ENCODE peak calls at places on chromosomes 6 and 20, in eight cellular contexts. One of them, this sample, is unnamed. For H3K4me1, the result is how much of the 10 kb centered on the place peaks cover.

GRCh38 chr6:43061861-43062260 is 2.4 kb downstream of the KLC4 start:
- DNase-seq in CD8-positive, alpha-beta T cell: no peak
- DNase-seq in lower lobe of right lung: no peak
- DNase-seq in heart right ventricle: no peak
- DNase-seq in A673: no peak
- DNase-seq in cardiac muscle cell: no peak
- DNase-seq in psoas muscle: no peak
- DNase-seq in neural progenitor cell: no peak
- DNase-seq in this sample: no peak

GRCh38 chr20:63739129-63740069 is at the start of gene SLC2A4RG:
- DNase-seq in CD8-positive, alpha-beta T cell: peak
- DNase-seq in lower lobe of right lung: peak
- DNase-seq in heart right ventricle: peak
- DNase-seq in A673: peak
- DNase-seq in cardiac muscle cell: peak
- DNase-seq in psoas muscle: peak
- DNase-seq in neural progenitor cell: peak
- DNase-seq in this sample: peak

GRCh38 chr6:138088307-138088744 is 18.9 kb downstream of the PERP start:
- DNase-seq in CD8-positive, alpha-beta T cell: no peak
- DNase-seq in lower lobe of right lung: no peak
- DNase-seq in heart right ventricle: no peak
- DNase-seq in A673: peak
- DNase-seq in cardiac muscle cell: no peak
- DNase-seq in psoas muscle: no peak
- DNase-seq in neural progenitor cell: no peak
- DNase-seq in this sample: no peak

GRCh38 chr6:34912715-34913464 is 23.8 kb downstream of the ANKS1A start:
- DNase-seq in CD8-positive, alpha-beta T cell: no peak
- DNase-seq in lower lobe of right lung: no peak
- DNase-seq in heart right ventricle: no peak
- DNase-seq in A673: no peak
- DNase-seq in cardiac muscle cell: no peak
- DNase-seq in psoas muscle: no peak
- DNase-seq in neural progenitor cell: no peak
- DNase-seq in this sample: no peak

GRCh38 chr20:63177134-63177784 is 38.7 kb downstream of the YTHDF1 start:
- DNase-seq in CD8-positive, alpha-beta T cell: no peak
- DNase-seq in lower lobe of right lung: no peak
- DNase-seq in heart right ventricle: no peak
- DNase-seq in A673: peak
- DNase-seq in cardiac muscle cell: no peak
- DNase-seq in psoas muscle: no peak
- DNase-seq in neural progenitor cell: peak
- DNase-seq in this sample: no peak

GRCh38 chr6:21240709-21241108 is 352.8 kb upstream of the SOX4 start:
- DNase-seq in CD8-positive, alpha-beta T cell: no peak
- DNase-seq in lower lobe of right lung: no peak
- DNase-seq in heart right ventricle: no peak
- DNase-seq in A673: no peak
- DNase-seq in cardiac muscle cell: no peak
- DNase-seq in psoas muscle: no peak
- DNase-seq in neural progenitor cell: no peak
- DNase-seq in this sample: no peak

GRCh38 chr20:11064946-11065345 is 391.1 kb upstream of the JAG1 start:
- DNase-seq in CD8-positive, alpha-beta T cell: no peak
- DNase-seq in lower lobe of right lung: no peak
- DNase-seq in heart right ventricle: no peak
- DNase-seq in A673: no peak
- DNase-seq in cardiac muscle cell: no peak
- DNase-seq in psoas muscle: no peak
- DNase-seq in neural progenitor cell: no peak
- DNase-seq in this sample: no peak

GRCh38 chr6:134636221-134636830 is 313.6 kb downstream of the ALDH8A1 start:
- DNase-seq in CD8-positive, alpha-beta T cell: no peak
- DNase-seq in lower lobe of right lung: no peak
- DNase-seq in heart right ventricle: no peak
- DNase-seq in A673: peak
- DNase-seq in cardiac muscle cell: no peak
- DNase-seq in psoas muscle: no peak
- DNase-seq in neural progenitor cell: no peak
- DNase-seq in this sample: no peak

GRCh38 chr20:31869942-31870702 is at the start of the genes DUSP15 and TTLL9:
- DNase-seq in CD8-positive, alpha-beta T cell: no peak
- DNase-seq in lower lobe of right lung: peak
- DNase-seq in heart right ventricle: peak
- DNase-seq in A673: no peak
- DNase-seq in cardiac muscle cell: peak
- DNase-seq in psoas muscle: no peak
- DNase-seq in neural progenitor cell: peak
- DNase-seq in this sample: peak

GRCh38 chr6:36334343-36334742 is 2.3 kb downstream of the BNIP5 start:
- DNase-seq in CD8-positive, alpha-beta T cell: no peak
- DNase-seq in lower lobe of right lung: no peak
- DNase-seq in heart right ventricle: no peak
- DNase-seq in A673: no peak
- DNase-seq in cardiac muscle cell: no peak
- DNase-seq in psoas muscle: no peak
- DNase-seq in neural progenitor cell: no peak
- DNase-seq in this sample: no peak

GRCh38 chr6:143549630-143550268 is 38.2 kb upstream of the FUCA2 start:
- DNase-seq in CD8-positive, alpha-beta T cell: no peak
- DNase-seq in lower lobe of right lung: no peak
- DNase-seq in heart right ventricle: no peak
- DNase-seq in A673: no peak
- DNase-seq in cardiac muscle cell: no peak
- DNase-seq in psoas muscle: no peak
- DNase-seq in neural progenitor cell: no peak
- DNase-seq in this sample: no peak

GRCh38 chr6:45104429-45104828 is 223.7 kb upstream of the RUNX2 start:
- DNase-seq in CD8-positive, alpha-beta T cell: no peak
- DNase-seq in lower lobe of right lung: no peak
- DNase-seq in heart right ventricle: no peak
- DNase-seq in A673: no peak
- DNase-seq in cardiac muscle cell: no peak
- DNase-seq in psoas muscle: no peak
- DNase-seq in neural progenitor cell: no peak
- DNase-seq in this sample: no peak

GRCh38 chr20:801678-802077 is 31.8 kb upstream of the FAM110A start:
- DNase-seq in CD8-positive, alpha-beta T cell: no peak
- DNase-seq in lower lobe of right lung: no peak
- DNase-seq in heart right ventricle: no peak
- DNase-seq in A673: no peak
- DNase-seq in cardiac muscle cell: no peak
- DNase-seq in psoas muscle: no peak
- DNase-seq in neural progenitor cell: no peak
- DNase-seq in this sample: no peak

GRCh38 chr20:41287327-41287726 is 30.2 kb downstream of the ZHX3 start:
- DNase-seq in CD8-positive, alpha-beta T cell: no peak
- DNase-seq in lower lobe of right lung: no peak
- DNase-seq in heart right ventricle: no peak
- DNase-seq in A673: no peak
- DNase-seq in cardiac muscle cell: no peak
- DNase-seq in psoas muscle: no peak
- DNase-seq in neural progenitor cell: no peak
- DNase-seq in this sample: no peak

GRCh38 chr20:37880726-37881591 is 22.0 kb upstream of the VSTM2L start:
- DNase-seq in CD8-positive, alpha-beta T cell: no peak
- DNase-seq in lower lobe of right lung: no peak
- DNase-seq in heart right ventricle: peak
- DNase-seq in A673: peak
- DNase-seq in cardiac muscle cell: peak
- DNase-seq in psoas muscle: peak
- DNase-seq in neural progenitor cell: no peak
- DNase-seq in this sample: peak

GRCh38 chr20:1434571-1435336 is 31.9 kb downstream of the NSFL1C start:
- DNase-seq in CD8-positive, alpha-beta T cell: peak
- DNase-seq in lower lobe of right lung: no peak
- DNase-seq in heart right ventricle: peak
- DNase-seq in A673: no peak
- DNase-seq in cardiac muscle cell: no peak
- DNase-seq in psoas muscle: no peak
- DNase-seq in neural progenitor cell: no peak
- DNase-seq in this sample: no peak

GRCh38 chr20:50286609-50287008 is 96.0 kb downstream of the CEBPB start:
- DNase-seq in CD8-positive, alpha-beta T cell: no peak
- DNase-seq in lower lobe of right lung: no peak
- DNase-seq in heart right ventricle: peak
- DNase-seq in A673: no peak
- DNase-seq in cardiac muscle cell: no peak
- DNase-seq in psoas muscle: peak
- DNase-seq in neural progenitor cell: no peak
- DNase-seq in this sample: no peak

GRCh38 chr6:131410785-131411184 is 162.2 kb upstream of the ARG1 start:
- DNase-seq in CD8-positive, alpha-beta T cell: no peak
- DNase-seq in lower lobe of right lung: no peak
- DNase-seq in heart right ventricle: no peak
- DNase-seq in A673: no peak
- DNase-seq in cardiac muscle cell: no peak
- DNase-seq in psoas muscle: no peak
- DNase-seq in neural progenitor cell: no peak
- DNase-seq in this sample: no peak

GRCh38 chr20:56689852-56690485 is 60.9 kb downstream of the TFAP2C start:
- DNase-seq in CD8-positive, alpha-beta T cell: no peak
- DNase-seq in lower lobe of right lung: no peak
- DNase-seq in heart right ventricle: no peak
- DNase-seq in A673: no peak
- DNase-seq in cardiac muscle cell: no peak
- DNase-seq in psoas muscle: no peak
- DNase-seq in neural progenitor cell: no peak
- DNase-seq in this sample: no peak

GRCh38 chr6:119065382-119065781 is 13.1 kb downstream of the FAM184A start:
- DNase-seq in CD8-positive, alpha-beta T cell: no peak
- DNase-seq in lower lobe of right lung: no peak
- DNase-seq in heart right ventricle: no peak
- DNase-seq in A673: no peak
- DNase-seq in cardiac muscle cell: no peak
- DNase-seq in psoas muscle: no peak
- DNase-seq in neural progenitor cell: no peak
- DNase-seq in this sample: no peak

GRCh38 chr20:38114353-38114791 is 50.7 kb downstream of the TGM2 start:
- DNase-seq in CD8-positive, alpha-beta T cell: no peak
- DNase-seq in lower lobe of right lung: no peak
- DNase-seq in heart right ventricle: peak
- DNase-seq in A673: no peak
- DNase-seq in cardiac muscle cell: no peak
- DNase-seq in psoas muscle: no peak
- DNase-seq in neural progenitor cell: no peak
- DNase-seq in this sample: no peak

GRCh38 chr6:56537223-56537770 is 105.4 kb downstream of the DST start:
- DNase-seq in CD8-positive, alpha-beta T cell: no peak
- DNase-seq in lower lobe of right lung: no peak
- DNase-seq in heart right ventricle: no peak
- DNase-seq in A673: no peak
- DNase-seq in cardiac muscle cell: no peak
- DNase-seq in psoas muscle: no peak
- DNase-seq in neural progenitor cell: no peak
- DNase-seq in this sample: no peak
- H3K4me1 ChIP-seq in CD8-positive, alpha-beta T cell: under half
- H3K4me1 ChIP-seq in lower lobe of right lung: under half
- H3K4me1 ChIP-seq in heart right ventricle: half or more
- H3K4me1 ChIP-seq in A673: under half
- H3K4me1 ChIP-seq in cardiac muscle cell: under half
- H3K4me1 ChIP-seq in psoas muscle: half or more
- H3K4me1 ChIP-seq in neural progenitor cell: under half
- H3K4me1 ChIP-seq in this sample: under half

GRCh38 chr20:51452091-51452613 is 90.4 kb downstream of the NFATC2 start:
- DNase-seq in CD8-positive, alpha-beta T cell: no peak
- DNase-seq in lower lobe of right lung: no peak
- DNase-seq in heart right ventricle: no peak
- DNase-seq in A673: no peak
- DNase-seq in cardiac muscle cell: no peak
- DNase-seq in psoas muscle: no peak
- DNase-seq in neural progenitor cell: no peak
- DNase-seq in this sample: no peak

GRCh38 chr20:51449498-51450220 is 92.9 kb downstream of the NFATC2 start:
- DNase-seq in CD8-positive, alpha-beta T cell: no peak
- DNase-seq in lower lobe of right lung: no peak
- DNase-seq in heart right ventricle: no peak
- DNase-seq in A673: no peak
- DNase-seq in cardiac muscle cell: no peak
- DNase-seq in psoas muscle: no peak
- DNase-seq in neural progenitor cell: no peak
- DNase-seq in this sample: no peak

GRCh38 chr20:51451484-51451883 is 91.0 kb downstream of the NFATC2 start:
- DNase-seq in CD8-positive, alpha-beta T cell: no peak
- DNase-seq in lower lobe of right lung: no peak
- DNase-seq in heart right ventricle: no peak
- DNase-seq in A673: no peak
- DNase-seq in cardiac muscle cell: no peak
- DNase-seq in psoas muscle: no peak
- DNase-seq in neural progenitor cell: no peak
- DNase-seq in this sample: no peak

GRCh38 chr20:51450221-51450712 is 92.3 kb downstream of the NFATC2 start:
- DNase-seq in CD8-positive, alpha-beta T cell: no peak
- DNase-seq in lower lobe of right lung: no peak
- DNase-seq in heart right ventricle: no peak
- DNase-seq in A673: no peak
- DNase-seq in cardiac muscle cell: no peak
- DNase-seq in psoas muscle: no peak
- DNase-seq in neural progenitor cell: no peak
- DNase-seq in this sample: peak

DNA sequence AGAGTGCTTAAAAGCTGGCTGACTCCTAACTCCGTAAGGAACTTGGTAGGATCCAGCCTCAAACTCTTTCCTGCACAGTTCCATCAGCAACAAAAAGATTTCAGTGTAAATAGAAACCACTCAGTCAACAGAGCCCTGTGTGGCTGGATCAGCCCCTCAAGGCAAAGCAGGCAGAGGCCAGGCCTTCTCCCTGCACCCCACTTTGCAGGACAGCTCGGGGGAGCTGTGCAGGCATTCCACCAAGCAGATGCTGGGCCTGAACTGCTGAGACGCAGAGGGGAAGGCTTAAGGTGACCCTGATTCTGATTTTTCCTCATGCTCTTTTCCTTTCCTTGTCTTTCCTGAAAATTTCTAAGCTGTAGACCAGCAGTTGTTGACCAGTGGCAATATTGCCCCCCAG is 91.5 kb downstream of the NFATC2 start:
- DNase-seq in CD8-positive, alpha-beta T cell: no peak
- DNase-seq in lower lobe of right lung: no peak
- DNase-seq in heart right ventricle: no peak
- DNase-seq in A673: no peak
- DNase-seq in cardiac muscle cell: no peak
- DNase-seq in psoas muscle: no peak
- DNase-seq in neural progenitor cell: no peak
- DNase-seq in this sample: no peak
- H3K4me1 ChIP-seq in CD8-positive, alpha-beta T cell: under half
- H3K4me1 ChIP-seq in lower lobe of right lung: under half
- H3K4me1 ChIP-seq in heart right ventricle: half or more
- H3K4me1 ChIP-seq in A673: under half
- H3K4me1 ChIP-seq in cardiac muscle cell: under half
- H3K4me1 ChIP-seq in psoas muscle: under half
- H3K4me1 ChIP-seq in neural progenitor cell: under half
- H3K4me1 ChIP-seq in this sample: under half

GRCh38 chr20:33281550-33282146 is 1.4 kb upstream of the BPIFB1 start:
- DNase-seq in CD8-positive, alpha-beta T cell: no peak
- DNase-seq in lower lobe of right lung: no peak
- DNase-seq in heart right ventricle: no peak
- DNase-seq in A673: no peak
- DNase-seq in cardiac muscle cell: no peak
- DNase-seq in psoas muscle: no peak
- DNase-seq in neural progenitor cell: no peak
- DNase-seq in this sample: no peak
- H3K4me1 ChIP-seq in CD8-positive, alpha-beta T cell: under half
- H3K4me1 ChIP-seq in lower lobe of right lung: under half
- H3K4me1 ChIP-seq in heart right ventricle: under half
- H3K4me1 ChIP-seq in A673: under half
- H3K4me1 ChIP-seq in cardiac muscle cell: under half
- H3K4me1 ChIP-seq in psoas muscle: under half
- H3K4me1 ChIP-seq in neural progenitor cell: under half
- H3K4me1 ChIP-seq in this sample: under half

GRCh38 chr20:48735112-48735511 is 92.7 kb downstream of the PREX1 start:
- DNase-seq in CD8-positive, alpha-beta T cell: no peak
- DNase-seq in lower lobe of right lung: no peak
- DNase-seq in heart right ventricle: no peak
- DNase-seq in A673: no peak
- DNase-seq in cardiac muscle cell: no peak
- DNase-seq in psoas muscle: no peak
- DNase-seq in neural progenitor cell: no peak
- DNase-seq in this sample: no peak
- H3K4me1 ChIP-seq in CD8-positive, alpha-beta T cell: half or more
- H3K4me1 ChIP-seq in lower lobe of right lung: half or more
- H3K4me1 ChIP-seq in heart right ventricle: half or more
- H3K4me1 ChIP-seq in A673: under half
- H3K4me1 ChIP-seq in cardiac muscle cell: under half
- H3K4me1 ChIP-seq in psoas muscle: under half
- H3K4me1 ChIP-seq in neural progenitor cell: under half
- H3K4me1 ChIP-seq in this sample: half or more

This sample was measured in spleen.